ENCODE peak calls at places on chromosomes 13 and 19, in eight cellular contexts. S is transverse colon; D is CD8-positive, alpha-beta T cell; F is fibroblast of lung; G is upper lobe of right lung; T is stomach; P is A549; K is heart left ventricle. A is an unnamed sample. For H3K9me3, the result is how much of the 10 kb centered on the place peaks cover.

GRCh38 chr13:48210178-48210577 is 22.8 kb upstream of the ITM2B start:
- DNase-seq in F (peak), P (peak), S (no peak), K (no peak), D (no peak), G (no peak), T (no peak), A (no peak)

GRCh38 chr13:99176309-99177276 is 24.1 kb upstream of the UBAC2 start:
- DNase-seq in D (peak), G (peak), P (peak), F (peak), K (peak), S (peak), T (peak), A (peak)

GRCh38 chr19:42306646-42307045 is 4.2 kb upstream of the PAFAH1B3 start:
- DNase-seq in P (no peak), D (no peak), F (no peak), S (no peak), K (no peak), T (no peak), G (no peak), A (no peak)

GRCh38 chr19:13164370-13165090 is 14.3 kb downstream of the IER2 start:
- DNase-seq in S (peak), P (peak), F (peak), D (peak), G (peak), T (peak), K (peak), A (peak)

GRCh38 chr19:5799247-5800241 is 5.3 kb upstream of the NRTN start:
- DNase-seq in P (no peak), T (peak), G (no peak), K (peak), F (no peak), D (no peak), S (no peak), A (no peak)

GRCh38 chr13:38042771-38043170 is 173.2 kb upstream of the TRPC4 start:
- DNase-seq in P (no peak), F (no peak), G (no peak), T (no peak), S (no peak), D (no peak), K (no peak), A (no peak)

GRCh38 chr19:29022599-29022998 is 190.4 kb downstream of the UQCRFS1 start:
- DNase-seq in G (no peak), S (no peak), P (no peak), K (no peak), F (no peak), T (no peak), D (no peak), A (no peak)

GRCh38 chr13:24218320-24218719 is 57.8 kb downstream of the SPATA13 start:
- DNase-seq in K (no peak), S (no peak), D (no peak), P (no peak), T (no peak), F (no peak), G (no peak), A (no peak)

GRCh38 chr19:38514812-38515633 is 81.5 kb downstream of the RYR1 start:
- DNase-seq in T (peak), K (peak), P (peak), F (peak), S (peak), D (peak), G (peak), A (peak)

GRCh38 chr13:99103536-99103935 is 97.1 kb upstream of the UBAC2 start:
- DNase-seq in D (no peak), G (no peak), S (no peak), F (no peak), K (no peak), T (no peak), P (no peak), A (no peak)

GRCh38 chr13:111049791-111050538 is 65.1 kb upstream of the ARHGEF7 start:
- DNase-seq in T (peak), S (no peak), D (no peak), F (peak), K (no peak), G (no peak), P (no peak), A (no peak)

GRCh38 chr13:30898721-30899188 is 7.3 kb upstream of the MEDAG start:
- DNase-seq in S (no peak), F (peak), T (no peak), G (no peak), K (peak), D (no peak), P (peak), A (no peak)

GRCh38 chr13:30792257-30793000 is 57.1 kb downstream of the ALOX5AP start:
- DNase-seq in T (peak), S (peak), P (peak), F (peak), D (no peak), G (peak), K (peak), A (no peak)

GRCh38 chr13:27830010-27830409 is 37.7 kb downstream of the GSX1 start:
- DNase-seq in T (peak), K (peak), D (peak), P (peak), G (peak), S (peak), F (peak), A (peak)

GRCh38 chr13:68748038-68748437 is 1359.6 kb upstream of the ATXN8OS start:
- DNase-seq in S (no peak), T (no peak), K (no peak), P (no peak), F (no peak), G (no peak), D (no peak), A (no peak)

GRCh38 chr13:93364166-93364565 is 137.6 kb downstream of the GPC6 start:
- DNase-seq in D (no peak), P (no peak), F (peak), G (no peak), T (no peak), K (no peak), S (no peak), A (no peak)

GRCh38 chr13:54949735-54950134 is 1921.1 kb downstream of the OLFM4 start:
- DNase-seq in S (no peak), P (no peak), G (no peak), F (no peak), D (no peak), T (no peak), K (no peak), A (no peak)

GRCh38 chr19:5707576-5708575 is 12.1 kb downstream of the LONP1 start:
- DNase-seq in P (no peak), K (no peak), T (no peak), G (no peak), F (no peak), S (no peak), D (no peak), A (no peak)

GRCh38 chr19:11446271-11446651 is 10.8 kb downstream of the PRKCSH start:
- DNase-seq in S (no peak), F (no peak), D (no peak), T (no peak), G (no peak), K (no peak), P (no peak), A (no peak)

GRCh38 chr19:33373701-33374405 is at the start of gene CEBPG:
- DNase-seq in G (peak), K (peak), D (peak), P (no peak), S (peak), T (peak), F (peak), A (no peak)

GRCh38 chr13:94121686-94122085 is 357.8 kb downstream of the DCT start:
- DNase-seq in K (no peak), S (no peak), T (no peak), G (no peak), F (peak), P (no peak), D (no peak), A (no peak)

GRCh38 chr13:113902956-113903355 is 39.1 kb upstream of the GAS6 start:
- DNase-seq in D (no peak), G (no peak), S (no peak), T (peak), K (no peak), F (no peak), P (no peak), A (no peak)

GRCh38 chr13:44140146-44140545 is 233.5 kb upstream of the SERP2 start:
- DNase-seq in D (no peak), S (peak), F (no peak), G (no peak), K (no peak), T (peak), P (no peak), A (no peak)

DNA sequence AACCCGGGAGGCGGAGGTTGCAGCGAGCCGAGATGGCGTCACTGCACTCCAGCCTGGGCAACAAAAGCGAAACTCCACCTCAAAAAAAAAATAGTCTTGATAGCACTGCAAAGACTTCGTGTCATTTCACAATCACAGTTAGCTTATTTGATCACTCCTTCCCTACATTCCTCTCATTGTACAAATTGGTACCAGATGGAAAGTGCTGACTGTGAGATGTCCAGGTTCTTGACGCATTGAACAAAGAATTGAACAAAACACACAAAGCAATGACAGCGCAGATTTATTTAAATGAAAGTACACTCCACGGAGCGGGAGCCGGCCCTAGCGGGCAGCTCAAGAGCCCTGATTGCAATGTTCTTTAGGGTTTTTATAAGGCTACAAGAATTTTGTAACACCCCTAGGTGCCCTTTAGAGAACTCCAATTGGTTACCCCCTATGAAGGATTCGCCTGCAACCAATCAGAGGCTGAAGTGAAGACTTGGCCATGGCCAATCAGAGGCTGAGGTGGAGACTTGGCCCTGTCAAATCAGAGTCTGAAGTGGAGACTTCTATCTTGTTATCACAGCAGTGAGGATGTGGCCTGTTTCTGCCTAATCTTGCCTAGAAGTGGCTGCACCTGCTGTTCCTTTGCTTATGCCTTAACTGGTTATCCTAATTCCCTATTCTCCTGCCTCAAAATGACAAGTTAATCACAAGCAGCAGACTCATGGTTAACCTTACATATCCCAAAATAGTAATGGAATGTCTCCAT is 16.7 kb downstream of the ZNF556 start:
- DNase-seq in D (no peak), F (no peak), G (no peak), K (no peak), P (no peak), S (no peak), T (no peak), A (no peak)
- H3K9me3 ChIP-seq in D (under half), F (under half), G (under half), K (under half), P (under half), S (under half), T (under half), A (under half)

DNA sequence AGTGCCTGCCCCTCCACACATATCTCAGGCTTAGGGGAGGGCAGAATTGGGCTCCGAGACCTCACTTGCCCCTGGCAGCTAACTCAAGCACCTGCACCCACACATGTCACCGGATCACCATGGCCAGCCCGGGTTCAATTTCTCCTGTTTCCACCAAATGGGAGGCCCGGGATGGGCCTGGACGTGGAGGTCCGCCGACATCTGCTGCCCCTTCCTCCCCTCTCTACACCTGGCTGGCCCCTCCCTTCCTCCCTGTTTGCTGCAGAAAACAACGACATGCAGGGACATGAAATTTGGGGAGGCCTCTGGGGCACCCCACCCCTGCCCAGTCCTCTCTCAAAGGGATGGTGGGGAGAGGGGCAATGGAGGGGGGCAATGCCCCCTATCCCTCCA is 1.3 kb downstream of the PRKD2 start:
- DNase-seq in K (no peak), T (no peak), D (no peak), P (no peak), F (no peak), S (no peak), G (no peak), A (no peak)
- H3K27ac ChIP-seq in K (peak), T (peak), D (peak), P (peak), F (peak), S (peak), G (peak), A (peak)

GRCh38 chr19:19461306-19461670 is 54.1 kb downstream of the TSSK6 start:
- DNase-seq in D (no peak), T (no peak), G (no peak), P (no peak), F (no peak), S (no peak), K (no peak), A (no peak)

GRCh38 chr19:19463348-19464117 is 51.8 kb downstream of the TSSK6 start:
- DNase-seq in K (peak), F (peak), S (no peak), D (no peak), T (no peak), G (no peak), P (no peak), A (no peak)

GRCh38 chr19:19460761-19461265 is 54.5 kb downstream of the TSSK6 start:
- DNase-seq in D (peak), K (peak), P (no peak), G (peak), F (no peak), S (peak), T (peak), A (peak)

GRCh38 chr19:19460258-19460731 is 54.8 kb downstream of the GATAD2A start:
- DNase-seq in S (no peak), T (no peak), D (peak), F (no peak), G (no peak), K (no peak), P (no peak), A (peak)

GRCh38 chr19:19461671-19462622 is 53.4 kb downstream of the TSSK6 start:
- DNase-seq in G (peak), D (peak), S (peak), F (peak), P (no peak), K (peak), T (peak), A (no peak)
- H3K4me3 ChIP-seq in G (peak), D (peak), S (no peak), F (no peak), P (no peak), K (no peak), T (peak), A (peak)

DNA sequence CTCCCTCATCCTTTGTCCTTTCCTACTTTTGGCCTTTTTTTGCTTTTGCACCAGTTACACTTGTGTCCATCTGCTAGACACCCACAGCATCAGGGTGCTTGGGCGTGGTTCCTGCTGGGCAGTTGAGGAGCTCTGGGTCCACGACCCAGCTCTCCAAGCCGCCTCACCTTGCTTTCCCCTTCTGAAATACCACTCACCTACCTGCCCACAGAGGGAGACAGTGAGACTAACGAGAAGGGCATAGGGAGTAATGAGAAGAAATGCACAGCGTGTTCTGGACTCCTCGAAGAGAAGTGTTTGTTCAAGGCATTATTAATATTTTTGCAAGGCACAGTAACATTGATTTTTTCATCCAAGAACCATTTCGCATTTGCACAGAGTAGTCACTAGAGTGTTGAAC is 92.9 kb downstream of the DNAJC15 start:
- DNase-seq in T (no peak), F (no peak), D (no peak), S (no peak), G (no peak), K (no peak), P (peak), A (no peak)
- H3K9me3 ChIP-seq in T (under half), F (under half), D (under half), S (under half), G (under half), K (under half), P (under half), A (under half)

DNA sequence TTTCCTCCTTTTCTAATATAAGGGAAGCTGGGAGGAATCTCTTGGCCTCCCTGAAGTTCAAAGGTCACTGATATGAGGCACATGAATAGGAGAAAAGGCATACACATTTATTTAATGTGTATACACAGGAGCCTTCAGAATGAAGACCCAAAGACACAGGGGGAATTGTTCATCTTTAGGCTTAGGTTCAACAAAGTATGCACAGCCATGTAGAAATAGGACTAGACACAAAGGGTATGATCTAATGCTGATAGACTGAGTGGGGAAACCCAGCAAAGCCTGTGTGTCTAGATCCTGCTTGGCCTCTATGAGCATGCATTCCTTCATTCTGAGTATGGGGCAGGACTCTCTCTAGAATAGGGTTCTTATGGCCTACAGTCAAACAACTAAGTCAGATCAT is 177.1 kb upstream of the RFC3 start:
- DNase-seq in S (no peak), G (no peak), P (no peak), D (no peak), K (no peak), F (no peak), T (no peak), A (no peak)
- H3K27ac ChIP-seq in S (no peak), G (peak), P (peak), D (no peak), K (peak), F (no peak), T (peak), A (no peak)

GRCh38 chr13:103273825-103274224 is 207.6 kb upstream of the SLC10A2 start:
- DNase-seq in P (no peak), S (no peak), F (no peak), K (no peak), D (no peak), T (no peak), G (no peak), A (no peak)

GRCh38 chr13:103277099-103277498 is 210.9 kb upstream of the SLC10A2 start:
- DNase-seq in P (no peak), S (no peak), G (no peak), F (no peak), D (no peak), T (no peak), K (no peak), A (no peak)

GRCh38 chr13:103275079-103275478 is 208.9 kb upstream of the SLC10A2 start:
- DNase-seq in T (no peak), D (no peak), K (no peak), P (no peak), S (peak), F (no peak), G (no peak), A (no peak)

GRCh38 chr13:103275708-103276107 is 209.5 kb upstream of the SLC10A2 start:
- DNase-seq in P (no peak), S (no peak), K (no peak), F (no peak), T (no peak), D (no peak), G (no peak), A (no peak)

DNA sequence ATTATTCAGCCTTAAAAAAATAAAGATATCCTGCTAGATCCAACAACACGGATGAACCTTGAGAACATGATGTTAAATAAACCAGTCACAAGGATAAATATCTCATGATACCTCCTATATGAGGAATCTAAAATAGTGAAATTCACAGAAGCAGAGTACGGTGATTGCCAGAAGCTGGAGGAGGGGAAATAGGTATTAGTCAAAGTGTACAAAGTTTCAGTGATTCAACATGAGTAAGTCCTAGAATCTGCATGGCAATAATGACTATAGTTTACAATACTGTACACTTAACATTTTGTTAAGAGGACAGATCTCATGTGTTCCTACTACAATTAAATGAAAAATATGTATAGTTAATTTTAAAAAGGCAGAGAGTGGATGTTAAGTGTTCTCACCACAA is 206.6 kb upstream of the SLC10A2 start:
- DNase-seq in F (peak), G (no peak), D (no peak), K (no peak), S (no peak), T (no peak), P (no peak), A (no peak)
- H3K4me3 ChIP-seq in F (no peak), G (no peak), D (no peak), K (no peak), S (no peak), T (no peak), P (no peak), A (no peak)

GRCh38 chr13:57003682-57004081 is 137.0 kb upstream of the PRR20A start:
- DNase-seq in K (no peak), D (no peak), S (no peak), P (no peak), T (no peak), F (no peak), G (no peak), A (no peak)
- H3K9me3 ChIP-seq in K (under half), D (under half), S (under half), P (under half), T (under half), F (under half), G (under half), A (under half)

GRCh38 chr19:54115071-54116063 is at the start of the genes PRPF31 and TFPT:
- DNase-seq in S (peak), G (peak), D (peak), F (peak), K (peak), T (peak), P (peak), A (peak)

GRCh38 chr19:54125713-54126112 is 10.2 kb downstream of the PRPF31 start:
- DNase-seq in D (no peak), S (no peak), F (no peak), P (no peak), G (peak), T (no peak), K (no peak), A (no peak)

GRCh38 chr19:54124393-54124792 is 8.8 kb downstream of the PRPF31 start:
- DNase-seq in T (no peak), D (no peak), S (no peak), P (no peak), G (no peak), F (no peak), K (no peak), A (no peak)

GRCh38 chr19:54123682-54124081 is 8.1 kb downstream of the PRPF31 start:
- DNase-seq in D (no peak), S (no peak), P (no peak), G (no peak), T (no peak), F (no peak), K (no peak), A (no peak)

DNA sequence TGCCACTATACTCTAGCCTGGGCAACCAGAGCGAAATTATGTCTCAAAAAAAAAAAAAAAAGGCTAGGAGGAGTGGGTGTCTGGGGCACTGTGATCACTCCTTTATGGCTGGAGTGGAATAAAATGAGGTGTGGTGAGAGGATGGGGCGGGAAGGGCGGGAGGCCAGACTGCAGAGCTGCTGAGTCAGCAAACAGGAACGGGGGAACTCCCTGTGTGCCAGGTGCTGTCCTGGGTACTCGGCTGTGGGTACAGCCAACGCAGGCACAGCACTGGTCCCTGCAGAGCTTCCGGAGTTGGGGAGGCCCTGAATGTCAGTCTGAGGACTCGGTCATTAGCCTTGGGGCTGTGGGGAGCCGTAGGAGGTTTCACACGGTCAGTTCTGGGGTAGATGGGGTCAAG is 5.7 kb downstream of the PRPF31 start:
- DNase-seq in F (no peak), D (no peak), S (peak), T (no peak), G (no peak), P (no peak), K (no peak), A (no peak)
- H3K27ac ChIP-seq in F (no peak), D (no peak), S (no peak), T (no peak), G (no peak), P (no peak), K (no peak), A (no peak)

GRCh38 chr19:16363133-16363851 is 38.7 kb downstream of the KLF2 start:
- DNase-seq in F (no peak), K (no peak), S (peak), T (peak), G (peak), D (no peak), P (no peak), A (no peak)
- H3K4me3 ChIP-seq in F (no peak), K (no peak), S (no peak), T (no peak), G (no peak), D (no peak), P (no peak), A (no peak)

A was measured in effector memory CD4-positive, alpha-beta T cell.